ENCODE peak calls at places on chromosomes 1 and 21, in four cellular contexts. Q is HCT116, Z is endothelial cell of umbilical vein, R is K562. W is an unnamed sample.

GRCh38 chr1:19921310-19921709 is 2.1 kb downstream of the PLA2G2E start:
- DNase-seq in R (no peak), Z (no peak), Q (no peak), W (no peak)

GRCh38 chr21:31731112-31731801 is 661 bp downstream of the SCAF4 start:
- DNase-seq in R (peak), Z (no peak), Q (no peak), W (no peak)

GRCh38 chr1:162388615-162389014 is 7.1 kb downstream of the C1orf226 start:
- DNase-seq in R (no peak), Z (no peak), Q (no peak), W (no peak)

GRCh38 chr1:11531314-11531870 is 52.4 kb downstream of the DISP3 start:
- DNase-seq in Q (no peak), Z (no peak), R (peak), W (no peak)

GRCh38 chr1:180181996-180182675 is 27.5 kb downstream of the QSOX1 start:
- DNase-seq in Q (no peak), R (no peak), Z (no peak), W (no peak)

GRCh38 chr1:221994274-221994698 is 252.4 kb upstream of the DUSP10 start:
- DNase-seq in R (no peak), Z (no peak), Q (no peak), W (no peak)

GRCh38 chr1:5834477-5835178 is 157.6 kb downstream of the NPHP4 start:
- DNase-seq in R (no peak), Q (no peak), Z (no peak), W (no peak)

GRCh38 chr1:229059671-229060079 is 211.2 kb upstream of the RAB4A start:
- DNase-seq in Z (peak), R (no peak), Q (no peak), W (no peak)

GRCh38 chr1:93574511-93574910 is 107.1 kb downstream of the BCAR3 start:
- DNase-seq in Z (no peak), Q (no peak), R (no peak), W (no peak)

GRCh38 chr1:110873856-110874255 is 908 bp downstream of the CD53 start:
- DNase-seq in Q (no peak), R (peak), Z (no peak), W (no peak)

GRCh38 chr1:234970371-234970730 is 158.3 kb downstream of the TOMM20 start:
- DNase-seq in Q (no peak), Z (peak), R (no peak), W (no peak)

DNA sequence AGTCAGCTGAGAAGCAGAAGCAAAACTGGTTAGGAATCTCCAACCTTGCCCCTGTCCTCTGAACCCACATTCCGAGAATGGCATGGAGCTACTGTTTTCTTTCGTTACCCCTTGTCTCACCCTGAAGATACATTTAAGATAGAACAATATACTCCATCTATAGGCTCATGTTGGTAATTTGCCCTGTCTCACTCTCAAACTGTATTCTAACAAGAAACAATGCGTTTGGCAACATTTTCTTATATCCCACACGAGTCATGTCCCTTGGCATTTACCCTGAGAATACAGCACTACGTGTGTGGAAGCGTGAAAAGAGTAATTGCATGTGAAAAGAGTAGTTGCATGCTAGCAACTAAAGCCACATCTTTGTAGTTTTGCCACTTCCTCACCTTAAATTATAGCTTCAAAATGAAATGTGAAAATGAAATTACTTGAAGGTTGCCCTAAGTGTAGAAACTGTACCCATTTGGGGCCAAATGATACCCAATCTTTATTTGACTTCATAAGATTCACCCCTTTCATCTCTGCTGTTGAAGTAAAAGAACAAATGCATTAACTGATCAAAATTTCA is 5.3 kb downstream of the SLAMF7 start:
- DNase-seq in Q (no peak), Z (no peak), R (no peak), W (no peak)
- H3K9ac ChIP-seq in Q (no peak), Z (no peak), R (no peak), W (no peak)

DNA sequence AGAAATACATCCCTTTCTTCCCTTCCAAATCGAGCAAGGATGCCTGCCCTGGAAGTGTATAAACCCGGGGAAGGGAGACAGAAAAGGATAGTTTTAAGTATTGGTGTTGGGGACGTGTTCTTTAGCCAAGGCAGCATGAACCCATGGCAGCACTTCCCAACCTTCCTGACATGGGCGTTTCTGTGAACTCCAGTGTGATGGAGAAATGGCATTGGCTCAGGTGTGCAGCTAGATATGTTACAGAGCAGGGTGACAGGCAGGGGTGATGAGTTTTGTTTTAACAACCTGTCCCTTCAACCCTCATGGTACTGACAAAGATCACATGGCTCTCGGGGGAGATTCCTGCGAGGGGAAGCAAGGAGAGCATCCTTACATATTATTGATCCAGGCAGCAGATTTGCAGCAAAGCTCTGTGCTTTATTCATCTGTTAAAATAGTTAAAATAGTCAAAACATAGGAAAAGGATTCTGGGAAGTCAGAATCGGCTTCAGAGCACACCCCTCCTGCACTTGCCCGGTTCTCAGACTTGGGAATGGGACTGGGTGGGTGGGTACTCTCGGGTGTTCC is 4.0 kb downstream of the MX1 start:
- DNase-seq in Z (no peak), R (no peak), Q (no peak), W (no peak)
- TF ChIP-seq POLR2AphosphoS5 in Z (no peak), R (no peak), Q (no peak), W (no peak)

DNA sequence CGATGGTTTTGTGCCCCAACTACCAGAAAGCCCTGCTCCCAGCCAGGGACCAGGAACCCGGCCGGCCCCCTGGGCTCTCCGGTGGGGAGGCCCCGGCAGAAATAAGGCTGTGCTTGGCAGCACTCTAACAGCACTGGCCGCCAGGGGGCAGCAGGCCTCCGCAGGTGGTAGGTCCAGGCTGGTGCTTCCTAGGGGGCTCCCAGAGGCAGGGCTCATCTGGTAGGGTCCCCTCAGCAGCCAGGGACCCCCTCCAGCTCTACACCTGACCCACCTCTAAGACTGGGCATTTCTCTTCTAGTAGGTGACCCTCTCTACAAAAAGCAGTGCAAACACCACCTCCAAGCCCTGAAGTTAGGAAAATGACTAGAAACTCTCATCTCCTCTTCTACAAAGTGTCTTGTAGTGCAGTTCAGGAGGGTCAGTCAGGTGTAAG is 85.6 kb downstream of the STUM start:
- DNase-seq in R (peak), Q (peak), Z (peak), W (no peak)
- H3K9ac ChIP-seq in R (no peak), Q (no peak), Z (no peak), W (no peak)

DNA sequence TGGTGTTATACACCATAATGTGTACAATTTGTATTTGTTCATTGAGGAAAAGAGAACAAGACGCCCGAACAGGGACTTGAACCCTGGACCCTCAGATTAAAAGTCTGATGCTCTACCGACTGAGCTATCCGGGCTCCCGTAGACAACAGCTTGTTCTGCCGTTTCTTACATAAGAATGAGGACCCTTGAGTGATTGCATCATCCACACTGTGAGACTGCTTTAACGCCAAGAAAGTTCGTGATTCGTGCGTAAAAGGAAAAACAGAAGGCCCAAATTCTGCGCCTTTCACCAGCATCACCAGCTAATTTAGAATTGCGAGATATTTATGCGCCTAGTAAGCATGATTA is 9.3 kb upstream of the MDM4 start:
- DNase-seq in R (peak), Q (peak), Z (peak), W (peak)
- TF ChIP-seq POLR2AphosphoS5 in R (peak), Q (peak), Z (no peak), W (no peak)

GRCh38 chr1:21865609-21865942 is 53.5 kb downstream of the LDLRAD2 start:
- DNase-seq in R (no peak), Z (no peak), Q (no peak), W (no peak)

GRCh38 chr1:21865943-21866628 is 54.0 kb downstream of the LDLRAD2 start:
- DNase-seq in Z (no peak), R (peak), Q (no peak), W (no peak)

GRCh38 chr1:21864730-21865129 is 52.7 kb downstream of the LDLRAD2 start:
- DNase-seq in R (no peak), Z (no peak), Q (no peak), W (no peak)

GRCh38 chr1:21868482-21868881 is 56.4 kb downstream of the LDLRAD2 start:
- DNase-seq in Q (no peak), R (no peak), Z (no peak), W (no peak)

GRCh38 chr1:21866629-21867009 is 54.6 kb downstream of the LDLRAD2 start:
- DNase-seq in Z (no peak), Q (no peak), R (no peak), W (no peak)
- H3K9ac ChIP-seq in Z (no peak), Q (no peak), R (no peak), W (no peak)

GRCh38 chr21:38989745-38990423 is 184.2 kb downstream of the ETS2 start:
- DNase-seq in Q (no peak), Z (peak), R (no peak), W (no peak)
- TF ChIP-seq POLR2AphosphoS5 in Q (no peak), Z (no peak), R (no peak), W (no peak)

DNA sequence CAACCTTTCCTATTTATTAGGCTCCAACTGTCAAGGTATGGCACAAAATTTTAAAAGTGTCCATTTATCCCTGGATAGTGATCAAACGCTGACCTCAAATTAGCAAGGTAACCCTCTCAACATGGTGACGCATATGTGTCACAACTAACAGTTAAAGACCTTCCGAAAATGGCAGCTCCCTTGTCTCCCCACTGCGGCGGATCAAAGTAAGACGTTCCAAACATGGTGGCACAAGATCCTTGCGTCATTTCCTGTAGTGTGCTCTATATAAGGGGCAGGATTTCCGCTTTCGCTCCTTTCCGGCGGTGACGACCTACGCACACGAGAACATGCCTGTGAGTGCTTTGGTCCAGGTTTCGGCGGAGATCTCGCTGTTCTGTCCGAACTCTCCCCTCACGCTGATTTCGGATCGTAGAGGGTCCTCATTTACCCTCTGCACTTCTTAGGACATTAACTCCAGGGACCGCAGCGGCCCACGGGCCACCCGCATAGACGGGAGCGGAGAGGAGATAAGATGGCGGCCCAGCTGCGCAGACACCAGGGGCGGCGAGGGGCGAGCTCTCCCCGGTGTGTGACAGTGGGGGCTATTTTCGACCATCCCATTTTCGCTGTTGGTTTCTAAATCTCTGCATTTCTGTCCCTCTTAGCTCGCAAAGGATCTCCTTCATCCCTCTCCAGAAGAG is at the start of gene RPS27:
- DNase-seq in Z (peak), Q (peak), R (peak), W (peak)
- H3K9ac ChIP-seq in Z (peak), Q (peak), R (peak), W (peak)

GRCh38 chr1:3879787-3880428 is 20.2 kb downstream of the C1orf174 start:
- DNase-seq in R (no peak), Z (no peak), Q (no peak), W (no peak)
- TF ChIP-seq POLR2AphosphoS5 in R (no peak), Z (no peak), Q (no peak), W (no peak)

GRCh38 chr1:245592083-245592460 is 437.3 kb downstream of the KIF26B start:
- DNase-seq in Q (no peak), Z (no peak), R (no peak), W (no peak)

GRCh38 chr1:245589221-245589620 is 434.4 kb downstream of the KIF26B start:
- DNase-seq in Z (no peak), Q (no peak), R (no peak), W (no peak)

GRCh38 chr1:245590726-245591125 is 435.9 kb downstream of the KIF26B start:
- DNase-seq in Q (no peak), R (no peak), Z (no peak), W (no peak)

GRCh38 chr1:245589827-245590421 is 435.1 kb downstream of the KIF26B start:
- DNase-seq in Z (no peak), R (no peak), Q (no peak), W (no peak)

DNA sequence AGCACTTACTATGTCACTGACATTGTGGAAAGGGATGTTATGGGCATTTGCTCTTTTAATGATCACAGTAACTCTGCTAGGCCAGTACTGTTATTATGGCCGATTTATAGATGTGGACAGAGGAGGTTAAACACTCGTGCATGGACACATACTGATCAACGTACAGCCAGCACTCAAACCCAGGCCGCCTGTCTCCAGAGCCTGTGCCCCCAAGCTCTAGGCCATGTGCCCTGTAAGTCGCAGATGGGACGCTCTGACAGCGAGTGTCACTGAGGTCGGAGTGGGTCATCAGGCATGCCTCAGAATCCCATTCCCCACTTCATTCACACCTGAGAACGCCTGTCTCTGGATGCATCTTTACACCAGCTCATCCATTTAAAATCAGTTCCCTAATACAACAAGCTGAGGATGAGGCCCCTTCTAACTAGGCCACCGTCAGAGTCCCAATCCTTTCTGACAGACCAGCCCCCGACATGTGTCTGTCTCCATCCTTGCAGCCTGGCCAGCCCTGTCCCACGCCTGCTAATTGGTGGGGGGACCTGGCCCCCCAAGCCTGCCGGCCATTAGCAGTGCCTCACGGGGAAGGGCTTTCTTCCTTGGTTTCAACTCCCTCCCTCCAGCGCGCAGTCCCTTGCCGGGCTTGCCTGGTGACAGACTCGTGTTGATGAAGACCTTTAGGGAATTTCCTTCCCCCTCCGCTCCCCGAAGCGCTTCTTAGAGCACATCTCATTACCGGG is 436.7 kb downstream of the KIF26B start:
- DNase-seq in Q (no peak), Z (no peak), R (no peak), W (no peak)
- H3K9ac ChIP-seq in Q (no peak), Z (no peak), R (no peak), W (no peak)